ENCODE peak calls at places on chromosomes 5 and 9, in ten cellular contexts. One of them, this sample, is unnamed.

GRCh38 chr9:97793067-97793466 is 60.0 kb upstream of the FOXE1 start:
- DNase-seq in T-helper 17 cell: no peak
- DNase-seq in neural crest cell: no peak
- DNase-seq in fibroblast of mammary gland: no peak
- DNase-seq in activated CD8-positive, alpha-beta memory T cell treated with anti-CD3 and anti-CD28 coated beads, Interleukin-2, amount 50 U/mL, for 4 hours: no peak
- DNase-seq in BJ: no peak
- DNase-seq in T follicular helper cell: no peak
- DNase-seq in activated T-cell treated with anti-CD3 and anti-CD28 coated beads, Interleukin-2, amount 50 U/mL, for 1 hour: no peak
- DNase-seq in HS-5: no peak
- DNase-seq in stimulated activated CD8-positive, alpha-beta memory T cell treated with anti-CD3 and anti-CD28 coated beads, Interleukin-15, amount 100 ng/mL, for 1 hour: no peak
- DNase-seq in this sample: no peak

GRCh38 chr9:111356567-111357244 is 26.7 kb upstream of the OR2K2 start:
- DNase-seq in T-helper 17 cell: no peak
- DNase-seq in neural crest cell: no peak
- DNase-seq in fibroblast of mammary gland: peak
- DNase-seq in activated CD8-positive, alpha-beta memory T cell treated with anti-CD3 and anti-CD28 coated beads, Interleukin-2, amount 50 U/mL, for 4 hours: no peak
- DNase-seq in BJ: peak
- DNase-seq in T follicular helper cell: no peak
- DNase-seq in activated T-cell treated with anti-CD3 and anti-CD28 coated beads, Interleukin-2, amount 50 U/mL, for 1 hour: no peak
- DNase-seq in HS-5: peak
- DNase-seq in stimulated activated CD8-positive, alpha-beta memory T cell treated with anti-CD3 and anti-CD28 coated beads, Interleukin-15, amount 100 ng/mL, for 1 hour: no peak
- DNase-seq in this sample: no peak

GRCh38 chr5:75089137-75089536 is 36.8 kb upstream of the GCNT4 start:
- DNase-seq in T-helper 17 cell: no peak
- DNase-seq in neural crest cell: no peak
- DNase-seq in fibroblast of mammary gland: peak
- DNase-seq in activated CD8-positive, alpha-beta memory T cell treated with anti-CD3 and anti-CD28 coated beads, Interleukin-2, amount 50 U/mL, for 4 hours: no peak
- DNase-seq in BJ: no peak
- DNase-seq in T follicular helper cell: no peak
- DNase-seq in activated T-cell treated with anti-CD3 and anti-CD28 coated beads, Interleukin-2, amount 50 U/mL, for 1 hour: no peak
- DNase-seq in HS-5: no peak
- DNase-seq in stimulated activated CD8-positive, alpha-beta memory T cell treated with anti-CD3 and anti-CD28 coated beads, Interleukin-15, amount 100 ng/mL, for 1 hour: no peak
- DNase-seq in this sample: no peak

GRCh38 chr9:72954431-72955420 is 1.9 kb upstream of the ALDH1A1 start:
- DNase-seq in T-helper 17 cell: no peak
- DNase-seq in neural crest cell: no peak
- DNase-seq in fibroblast of mammary gland: peak
- DNase-seq in activated CD8-positive, alpha-beta memory T cell treated with anti-CD3 and anti-CD28 coated beads, Interleukin-2, amount 50 U/mL, for 4 hours: no peak
- DNase-seq in BJ: peak
- DNase-seq in T follicular helper cell: no peak
- DNase-seq in activated T-cell treated with anti-CD3 and anti-CD28 coated beads, Interleukin-2, amount 50 U/mL, for 1 hour: no peak
- DNase-seq in HS-5: no peak
- DNase-seq in stimulated activated CD8-positive, alpha-beta memory T cell treated with anti-CD3 and anti-CD28 coated beads, Interleukin-15, amount 100 ng/mL, for 1 hour: no peak
- DNase-seq in this sample: peak

GRCh38 chr5:96968074-96968473 is 32.2 kb downstream of the LNPEP start:
- DNase-seq in T-helper 17 cell: no peak
- DNase-seq in neural crest cell: no peak
- DNase-seq in fibroblast of mammary gland: peak
- DNase-seq in activated CD8-positive, alpha-beta memory T cell treated with anti-CD3 and anti-CD28 coated beads, Interleukin-2, amount 50 U/mL, for 4 hours: no peak
- DNase-seq in BJ: no peak
- DNase-seq in T follicular helper cell: no peak
- DNase-seq in activated T-cell treated with anti-CD3 and anti-CD28 coated beads, Interleukin-2, amount 50 U/mL, for 1 hour: no peak
- DNase-seq in HS-5: no peak
- DNase-seq in stimulated activated CD8-positive, alpha-beta memory T cell treated with anti-CD3 and anti-CD28 coated beads, Interleukin-15, amount 100 ng/mL, for 1 hour: no peak
- DNase-seq in this sample: no peak

GRCh38 chr9:95261890-95262289 is 55.6 kb downstream of the FANCC start:
- DNase-seq in T-helper 17 cell: no peak
- DNase-seq in neural crest cell: no peak
- DNase-seq in fibroblast of mammary gland: peak
- DNase-seq in activated CD8-positive, alpha-beta memory T cell treated with anti-CD3 and anti-CD28 coated beads, Interleukin-2, amount 50 U/mL, for 4 hours: no peak
- DNase-seq in BJ: no peak
- DNase-seq in T follicular helper cell: no peak
- DNase-seq in activated T-cell treated with anti-CD3 and anti-CD28 coated beads, Interleukin-2, amount 50 U/mL, for 1 hour: no peak
- DNase-seq in HS-5: no peak
- DNase-seq in stimulated activated CD8-positive, alpha-beta memory T cell treated with anti-CD3 and anti-CD28 coated beads, Interleukin-15, amount 100 ng/mL, for 1 hour: no peak
- DNase-seq in this sample: no peak

GRCh38 chr9:88011005-88011766 is 36.9 kb upstream of the CDK20 start:
- DNase-seq in T-helper 17 cell: no peak
- DNase-seq in neural crest cell: no peak
- DNase-seq in fibroblast of mammary gland: peak
- DNase-seq in activated CD8-positive, alpha-beta memory T cell treated with anti-CD3 and anti-CD28 coated beads, Interleukin-2, amount 50 U/mL, for 4 hours: no peak
- DNase-seq in BJ: no peak
- DNase-seq in T follicular helper cell: no peak
- DNase-seq in activated T-cell treated with anti-CD3 and anti-CD28 coated beads, Interleukin-2, amount 50 U/mL, for 1 hour: no peak
- DNase-seq in HS-5: no peak
- DNase-seq in stimulated activated CD8-positive, alpha-beta memory T cell treated with anti-CD3 and anti-CD28 coated beads, Interleukin-15, amount 100 ng/mL, for 1 hour: no peak
- DNase-seq in this sample: no peak

GRCh38 chr5:36624277-36624676 is 17.9 kb downstream of the SLC1A3 start:
- DNase-seq in T-helper 17 cell: no peak
- DNase-seq in neural crest cell: no peak
- DNase-seq in fibroblast of mammary gland: no peak
- DNase-seq in activated CD8-positive, alpha-beta memory T cell treated with anti-CD3 and anti-CD28 coated beads, Interleukin-2, amount 50 U/mL, for 4 hours: no peak
- DNase-seq in BJ: no peak
- DNase-seq in T follicular helper cell: no peak
- DNase-seq in activated T-cell treated with anti-CD3 and anti-CD28 coated beads, Interleukin-2, amount 50 U/mL, for 1 hour: no peak
- DNase-seq in HS-5: no peak
- DNase-seq in stimulated activated CD8-positive, alpha-beta memory T cell treated with anti-CD3 and anti-CD28 coated beads, Interleukin-15, amount 100 ng/mL, for 1 hour: no peak
- DNase-seq in this sample: no peak

GRCh38 chr5:139660916-139661814 is 13.0 kb downstream of the CXXC5 start:
- DNase-seq in T-helper 17 cell: no peak
- DNase-seq in neural crest cell: no peak
- DNase-seq in fibroblast of mammary gland: peak
- DNase-seq in activated CD8-positive, alpha-beta memory T cell treated with anti-CD3 and anti-CD28 coated beads, Interleukin-2, amount 50 U/mL, for 4 hours: peak
- DNase-seq in BJ: peak
- DNase-seq in T follicular helper cell: no peak
- DNase-seq in activated T-cell treated with anti-CD3 and anti-CD28 coated beads, Interleukin-2, amount 50 U/mL, for 1 hour: no peak
- DNase-seq in HS-5: peak
- DNase-seq in stimulated activated CD8-positive, alpha-beta memory T cell treated with anti-CD3 and anti-CD28 coated beads, Interleukin-15, amount 100 ng/mL, for 1 hour: no peak
- DNase-seq in this sample: peak

GRCh38 chr5:139341187-139341688 is 416 bp upstream of the PAIP2 start:
- DNase-seq in T-helper 17 cell: no peak
- DNase-seq in neural crest cell: no peak
- DNase-seq in fibroblast of mammary gland: peak
- DNase-seq in activated CD8-positive, alpha-beta memory T cell treated with anti-CD3 and anti-CD28 coated beads, Interleukin-2, amount 50 U/mL, for 4 hours: no peak
- DNase-seq in BJ: no peak
- DNase-seq in T follicular helper cell: no peak
- DNase-seq in activated T-cell treated with anti-CD3 and anti-CD28 coated beads, Interleukin-2, amount 50 U/mL, for 1 hour: no peak
- DNase-seq in HS-5: no peak
- DNase-seq in stimulated activated CD8-positive, alpha-beta memory T cell treated with anti-CD3 and anti-CD28 coated beads, Interleukin-15, amount 100 ng/mL, for 1 hour: no peak
- DNase-seq in this sample: no peak

GRCh38 chr5:32600057-32600622 is 14.8 kb downstream of the SUB1 start:
- DNase-seq in T-helper 17 cell: no peak
- DNase-seq in neural crest cell: no peak
- DNase-seq in fibroblast of mammary gland: peak
- DNase-seq in activated CD8-positive, alpha-beta memory T cell treated with anti-CD3 and anti-CD28 coated beads, Interleukin-2, amount 50 U/mL, for 4 hours: no peak
- DNase-seq in BJ: peak
- DNase-seq in T follicular helper cell: no peak
- DNase-seq in activated T-cell treated with anti-CD3 and anti-CD28 coated beads, Interleukin-2, amount 50 U/mL, for 1 hour: no peak
- DNase-seq in HS-5: peak
- DNase-seq in stimulated activated CD8-positive, alpha-beta memory T cell treated with anti-CD3 and anti-CD28 coated beads, Interleukin-15, amount 100 ng/mL, for 1 hour: no peak
- DNase-seq in this sample: no peak

GRCh38 chr9:100366121-100366520 is 13.4 kb upstream of the TEX10 start:
- DNase-seq in T-helper 17 cell: no peak
- DNase-seq in neural crest cell: no peak
- DNase-seq in fibroblast of mammary gland: no peak
- DNase-seq in activated CD8-positive, alpha-beta memory T cell treated with anti-CD3 and anti-CD28 coated beads, Interleukin-2, amount 50 U/mL, for 4 hours: no peak
- DNase-seq in BJ: no peak
- DNase-seq in T follicular helper cell: no peak
- DNase-seq in activated T-cell treated with anti-CD3 and anti-CD28 coated beads, Interleukin-2, amount 50 U/mL, for 1 hour: no peak
- DNase-seq in HS-5: no peak
- DNase-seq in stimulated activated CD8-positive, alpha-beta memory T cell treated with anti-CD3 and anti-CD28 coated beads, Interleukin-15, amount 100 ng/mL, for 1 hour: no peak
- DNase-seq in this sample: no peak

GRCh38 chr9:128113526-128114325 is 13.8 kb downstream of the PTGES2 start:
- DNase-seq in T-helper 17 cell: no peak
- DNase-seq in neural crest cell: no peak
- DNase-seq in fibroblast of mammary gland: no peak
- DNase-seq in activated CD8-positive, alpha-beta memory T cell treated with anti-CD3 and anti-CD28 coated beads, Interleukin-2, amount 50 U/mL, for 4 hours: no peak
- DNase-seq in BJ: no peak
- DNase-seq in T follicular helper cell: no peak
- DNase-seq in activated T-cell treated with anti-CD3 and anti-CD28 coated beads, Interleukin-2, amount 50 U/mL, for 1 hour: no peak
- DNase-seq in HS-5: no peak
- DNase-seq in stimulated activated CD8-positive, alpha-beta memory T cell treated with anti-CD3 and anti-CD28 coated beads, Interleukin-15, amount 100 ng/mL, for 1 hour: no peak
- DNase-seq in this sample: no peak

GRCh38 chr5:95022967-95023695 is 261.8 kb downstream of the MCTP1 start:
- DNase-seq in T-helper 17 cell: no peak
- DNase-seq in neural crest cell: no peak
- DNase-seq in fibroblast of mammary gland: peak
- DNase-seq in activated CD8-positive, alpha-beta memory T cell treated with anti-CD3 and anti-CD28 coated beads, Interleukin-2, amount 50 U/mL, for 4 hours: no peak
- DNase-seq in BJ: no peak
- DNase-seq in T follicular helper cell: no peak
- DNase-seq in activated T-cell treated with anti-CD3 and anti-CD28 coated beads, Interleukin-2, amount 50 U/mL, for 1 hour: no peak
- DNase-seq in HS-5: no peak
- DNase-seq in stimulated activated CD8-positive, alpha-beta memory T cell treated with anti-CD3 and anti-CD28 coated beads, Interleukin-15, amount 100 ng/mL, for 1 hour: no peak
- DNase-seq in this sample: no peak

GRCh38 chr9:316382-316965 is 101.8 kb downstream of the DOCK8 start:
- DNase-seq in T-helper 17 cell: no peak
- DNase-seq in neural crest cell: no peak
- DNase-seq in fibroblast of mammary gland: no peak
- DNase-seq in activated CD8-positive, alpha-beta memory T cell treated with anti-CD3 and anti-CD28 coated beads, Interleukin-2, amount 50 U/mL, for 4 hours: no peak
- DNase-seq in BJ: no peak
- DNase-seq in T follicular helper cell: no peak
- DNase-seq in activated T-cell treated with anti-CD3 and anti-CD28 coated beads, Interleukin-2, amount 50 U/mL, for 1 hour: no peak
- DNase-seq in HS-5: no peak
- DNase-seq in stimulated activated CD8-positive, alpha-beta memory T cell treated with anti-CD3 and anti-CD28 coated beads, Interleukin-15, amount 100 ng/mL, for 1 hour: no peak
- DNase-seq in this sample: no peak

GRCh38 chr5:72222521-72222920 is 97.5 kb downstream of the MRPS27 start:
- DNase-seq in T-helper 17 cell: no peak
- DNase-seq in neural crest cell: no peak
- DNase-seq in fibroblast of mammary gland: no peak
- DNase-seq in activated CD8-positive, alpha-beta memory T cell treated with anti-CD3 and anti-CD28 coated beads, Interleukin-2, amount 50 U/mL, for 4 hours: no peak
- DNase-seq in BJ: no peak
- DNase-seq in T follicular helper cell: no peak
- DNase-seq in activated T-cell treated with anti-CD3 and anti-CD28 coated beads, Interleukin-2, amount 50 U/mL, for 1 hour: no peak
- DNase-seq in HS-5: no peak
- DNase-seq in stimulated activated CD8-positive, alpha-beta memory T cell treated with anti-CD3 and anti-CD28 coated beads, Interleukin-15, amount 100 ng/mL, for 1 hour: no peak
- DNase-seq in this sample: no peak

GRCh38 chr5:16704945-16705344 is 88.1 kb upstream of the RETREG1 start:
- DNase-seq in T-helper 17 cell: no peak
- DNase-seq in neural crest cell: no peak
- DNase-seq in fibroblast of mammary gland: no peak
- DNase-seq in activated CD8-positive, alpha-beta memory T cell treated with anti-CD3 and anti-CD28 coated beads, Interleukin-2, amount 50 U/mL, for 4 hours: no peak
- DNase-seq in BJ: no peak
- DNase-seq in T follicular helper cell: no peak
- DNase-seq in activated T-cell treated with anti-CD3 and anti-CD28 coated beads, Interleukin-2, amount 50 U/mL, for 1 hour: no peak
- DNase-seq in HS-5: no peak
- DNase-seq in stimulated activated CD8-positive, alpha-beta memory T cell treated with anti-CD3 and anti-CD28 coated beads, Interleukin-15, amount 100 ng/mL, for 1 hour: no peak
- DNase-seq in this sample: no peak

GRCh38 chr5:6587171-6587570 is 45.7 kb downstream of the NSUN2 start:
- DNase-seq in T-helper 17 cell: no peak
- DNase-seq in neural crest cell: no peak
- DNase-seq in fibroblast of mammary gland: no peak
- DNase-seq in activated CD8-positive, alpha-beta memory T cell treated with anti-CD3 and anti-CD28 coated beads, Interleukin-2, amount 50 U/mL, for 4 hours: no peak
- DNase-seq in BJ: no peak
- DNase-seq in T follicular helper cell: no peak
- DNase-seq in activated T-cell treated with anti-CD3 and anti-CD28 coated beads, Interleukin-2, amount 50 U/mL, for 1 hour: no peak
- DNase-seq in HS-5: no peak
- DNase-seq in stimulated activated CD8-positive, alpha-beta memory T cell treated with anti-CD3 and anti-CD28 coated beads, Interleukin-15, amount 100 ng/mL, for 1 hour: no peak
- DNase-seq in this sample: no peak

GRCh38 chr9:124834586-124834985 is 18.7 kb upstream of the WDR38 start:
- DNase-seq in T-helper 17 cell: no peak
- DNase-seq in neural crest cell: no peak
- DNase-seq in fibroblast of mammary gland: peak
- DNase-seq in activated CD8-positive, alpha-beta memory T cell treated with anti-CD3 and anti-CD28 coated beads, Interleukin-2, amount 50 U/mL, for 4 hours: no peak
- DNase-seq in BJ: no peak
- DNase-seq in T follicular helper cell: no peak
- DNase-seq in activated T-cell treated with anti-CD3 and anti-CD28 coated beads, Interleukin-2, amount 50 U/mL, for 1 hour: no peak
- DNase-seq in HS-5: no peak
- DNase-seq in stimulated activated CD8-positive, alpha-beta memory T cell treated with anti-CD3 and anti-CD28 coated beads, Interleukin-15, amount 100 ng/mL, for 1 hour: no peak
- DNase-seq in this sample: peak

GRCh38 chr9:127568618-127568970 is 43.5 kb upstream of the STXBP1 start:
- DNase-seq in T-helper 17 cell: no peak
- DNase-seq in neural crest cell: no peak
- DNase-seq in fibroblast of mammary gland: no peak
- DNase-seq in activated CD8-positive, alpha-beta memory T cell treated with anti-CD3 and anti-CD28 coated beads, Interleukin-2, amount 50 U/mL, for 4 hours: no peak
- DNase-seq in BJ: no peak
- DNase-seq in T follicular helper cell: no peak
- DNase-seq in activated T-cell treated with anti-CD3 and anti-CD28 coated beads, Interleukin-2, amount 50 U/mL, for 1 hour: no peak
- DNase-seq in HS-5: no peak
- DNase-seq in stimulated activated CD8-positive, alpha-beta memory T cell treated with anti-CD3 and anti-CD28 coated beads, Interleukin-15, amount 100 ng/mL, for 1 hour: no peak
- DNase-seq in this sample: no peak

GRCh38 chr5:177478711-177479646 is 5.5 kb upstream of the DBN1 start:
- DNase-seq in T-helper 17 cell: no peak
- DNase-seq in neural crest cell: no peak
- DNase-seq in fibroblast of mammary gland: peak
- DNase-seq in activated CD8-positive, alpha-beta memory T cell treated with anti-CD3 and anti-CD28 coated beads, Interleukin-2, amount 50 U/mL, for 4 hours: peak
- DNase-seq in BJ: no peak
- DNase-seq in T follicular helper cell: no peak
- DNase-seq in activated T-cell treated with anti-CD3 and anti-CD28 coated beads, Interleukin-2, amount 50 U/mL, for 1 hour: no peak
- DNase-seq in HS-5: no peak
- DNase-seq in stimulated activated CD8-positive, alpha-beta memory T cell treated with anti-CD3 and anti-CD28 coated beads, Interleukin-15, amount 100 ng/mL, for 1 hour: no peak
- DNase-seq in this sample: peak

GRCh38 chr5:71988808-71989207 is 118.5 kb upstream of the MAP1B start:
- DNase-seq in T-helper 17 cell: no peak
- DNase-seq in neural crest cell: no peak
- DNase-seq in fibroblast of mammary gland: no peak
- DNase-seq in activated CD8-positive, alpha-beta memory T cell treated with anti-CD3 and anti-CD28 coated beads, Interleukin-2, amount 50 U/mL, for 4 hours: no peak
- DNase-seq in BJ: no peak
- DNase-seq in T follicular helper cell: no peak
- DNase-seq in activated T-cell treated with anti-CD3 and anti-CD28 coated beads, Interleukin-2, amount 50 U/mL, for 1 hour: no peak
- DNase-seq in HS-5: no peak
- DNase-seq in stimulated activated CD8-positive, alpha-beta memory T cell treated with anti-CD3 and anti-CD28 coated beads, Interleukin-15, amount 100 ng/mL, for 1 hour: no peak
- DNase-seq in this sample: no peak

GRCh38 chr5:125486634-125487033 is 740.2 kb upstream of the ZNF608 start:
- DNase-seq in T-helper 17 cell: no peak
- DNase-seq in neural crest cell: no peak
- DNase-seq in fibroblast of mammary gland: peak
- DNase-seq in activated CD8-positive, alpha-beta memory T cell treated with anti-CD3 and anti-CD28 coated beads, Interleukin-2, amount 50 U/mL, for 4 hours: no peak
- DNase-seq in BJ: no peak
- DNase-seq in T follicular helper cell: no peak
- DNase-seq in activated T-cell treated with anti-CD3 and anti-CD28 coated beads, Interleukin-2, amount 50 U/mL, for 1 hour: no peak
- DNase-seq in HS-5: peak
- DNase-seq in stimulated activated CD8-positive, alpha-beta memory T cell treated with anti-CD3 and anti-CD28 coated beads, Interleukin-15, amount 100 ng/mL, for 1 hour: no peak
- DNase-seq in this sample: no peak

GRCh38 chr5:111511174-111512025 is 935 bp downstream of the STARD4 start:
- DNase-seq in T-helper 17 cell: no peak
- DNase-seq in neural crest cell: no peak
- DNase-seq in fibroblast of mammary gland: peak
- DNase-seq in activated CD8-positive, alpha-beta memory T cell treated with anti-CD3 and anti-CD28 coated beads, Interleukin-2, amount 50 U/mL, for 4 hours: no peak
- DNase-seq in BJ: no peak
- DNase-seq in T follicular helper cell: no peak
- DNase-seq in activated T-cell treated with anti-CD3 and anti-CD28 coated beads, Interleukin-2, amount 50 U/mL, for 1 hour: no peak
- DNase-seq in HS-5: no peak
- DNase-seq in stimulated activated CD8-positive, alpha-beta memory T cell treated with anti-CD3 and anti-CD28 coated beads, Interleukin-15, amount 100 ng/mL, for 1 hour: no peak
- DNase-seq in this sample: no peak

GRCh38 chr5:147400836-147401235 is 109.0 kb downstream of the DPYSL3 start:
- DNase-seq in T-helper 17 cell: no peak
- DNase-seq in neural crest cell: no peak
- DNase-seq in fibroblast of mammary gland: peak
- DNase-seq in activated CD8-positive, alpha-beta memory T cell treated with anti-CD3 and anti-CD28 coated beads, Interleukin-2, amount 50 U/mL, for 4 hours: no peak
- DNase-seq in BJ: no peak
- DNase-seq in T follicular helper cell: no peak
- DNase-seq in activated T-cell treated with anti-CD3 and anti-CD28 coated beads, Interleukin-2, amount 50 U/mL, for 1 hour: no peak
- DNase-seq in HS-5: no peak
- DNase-seq in stimulated activated CD8-positive, alpha-beta memory T cell treated with anti-CD3 and anti-CD28 coated beads, Interleukin-15, amount 100 ng/mL, for 1 hour: no peak
- DNase-seq in this sample: no peak

GRCh38 chr9:132742821-132743311 is 72.6 kb downstream of the GTF3C4 start:
- DNase-seq in T-helper 17 cell: no peak
- DNase-seq in neural crest cell: no peak
- DNase-seq in fibroblast of mammary gland: no peak
- DNase-seq in activated CD8-positive, alpha-beta memory T cell treated with anti-CD3 and anti-CD28 coated beads, Interleukin-2, amount 50 U/mL, for 4 hours: no peak
- DNase-seq in BJ: no peak
- DNase-seq in T follicular helper cell: no peak
- DNase-seq in activated T-cell treated with anti-CD3 and anti-CD28 coated beads, Interleukin-2, amount 50 U/mL, for 1 hour: no peak
- DNase-seq in HS-5: no peak
- DNase-seq in stimulated activated CD8-positive, alpha-beta memory T cell treated with anti-CD3 and anti-CD28 coated beads, Interleukin-15, amount 100 ng/mL, for 1 hour: no peak
- DNase-seq in this sample: no peak

GRCh38 chr5:1515311-1515920 is 8.3 kb downstream of the LPCAT1 start:
- DNase-seq in T-helper 17 cell: no peak
- DNase-seq in neural crest cell: no peak
- DNase-seq in fibroblast of mammary gland: no peak
- DNase-seq in activated CD8-positive, alpha-beta memory T cell treated with anti-CD3 and anti-CD28 coated beads, Interleukin-2, amount 50 U/mL, for 4 hours: no peak
- DNase-seq in BJ: no peak
- DNase-seq in T follicular helper cell: no peak
- DNase-seq in activated T-cell treated with anti-CD3 and anti-CD28 coated beads, Interleukin-2, amount 50 U/mL, for 1 hour: peak
- DNase-seq in HS-5: no peak
- DNase-seq in stimulated activated CD8-positive, alpha-beta memory T cell treated with anti-CD3 and anti-CD28 coated beads, Interleukin-15, amount 100 ng/mL, for 1 hour: no peak
- DNase-seq in this sample: peak

GRCh38 chr9:89278997-89279739 is 31.8 kb upstream of the CKS2 start:
- DNase-seq in T-helper 17 cell: no peak
- DNase-seq in neural crest cell: peak
- DNase-seq in fibroblast of mammary gland: peak
- DNase-seq in activated CD8-positive, alpha-beta memory T cell treated with anti-CD3 and anti-CD28 coated beads, Interleukin-2, amount 50 U/mL, for 4 hours: no peak
- DNase-seq in BJ: no peak
- DNase-seq in T follicular helper cell: no peak
- DNase-seq in activated T-cell treated with anti-CD3 and anti-CD28 coated beads, Interleukin-2, amount 50 U/mL, for 1 hour: no peak
- DNase-seq in HS-5: peak
- DNase-seq in stimulated activated CD8-positive, alpha-beta memory T cell treated with anti-CD3 and anti-CD28 coated beads, Interleukin-15, amount 100 ng/mL, for 1 hour: no peak
- DNase-seq in this sample: no peak